ENCODE peak calls at places on chromosome 2, in ten cellular contexts. C is ascending aorta; I is stimulated activated naive CD4-positive, alpha-beta T cell treated with Interleukin-2 at 50 U/mL for 16 hours; P is NCI-H2227 treated with DMSO at 0.1 percent for 48 hours; D is GM23248; K is psoas muscle; L is mammary epithelial cell; J is left lobe of liver; H is GM19239; X is HFFc6. Q is an unnamed sample.

GRCh38 chr2:80326214-80326613 is 21.7 kb upstream of the LRRTM1 start:
- DNase-seq in C (no peak), I (no peak), P (peak), D (peak), K (no peak), L (no peak), J (no peak), H (no peak), X (peak), Q (peak)

GRCh38 chr2:188713961-188714360 is 260.2 kb upstream of the COL3A1 start:
- DNase-seq in C (no peak), I (no peak), P (no peak), D (no peak), K (no peak), L (no peak), J (no peak), H (no peak), X (no peak), Q (no peak)

GRCh38 chr2:205678743-205679142 is 3.6 kb upstream of the NRP2 start:
- DNase-seq in C (no peak), I (no peak), P (no peak), D (no peak), K (no peak), L (peak), J (no peak), H (no peak), X (no peak), Q (no peak)

GRCh38 chr2:214713080-214713830 is 96.2 kb downstream of the BARD1 start:
- DNase-seq in C (no peak), I (no peak), P (no peak), D (no peak), K (no peak), L (peak), J (peak), H (no peak), X (no peak), Q (no peak)

GRCh38 chr2:120820885-120821279 is 85.2 kb downstream of the GLI2 start:
- DNase-seq in C (no peak), I (no peak), P (no peak), D (peak), K (peak), L (no peak), J (no peak), H (no peak), X (peak), Q (no peak)

GRCh38 chr2:108268001-108268400 is 20.7 kb upstream of the SULT1C2 start:
- DNase-seq in C (no peak), I (no peak), P (no peak), D (peak), K (no peak), L (no peak), J (no peak), H (no peak), X (peak), Q (peak)

GRCh38 chr2:9565436-9566153 is 10.0 kb upstream of the ADAM17 start:
- DNase-seq in C (peak), I (no peak), P (peak), D (peak), K (peak), L (peak), J (no peak), H (no peak), X (peak), Q (peak)

GRCh38 chr2:64298161-64298560 is 153.9 kb upstream of the PELI1 start:
- DNase-seq in C (no peak), I (no peak), P (no peak), D (no peak), K (no peak), L (no peak), J (no peak), H (no peak), X (no peak), Q (no peak)

GRCh38 chr2:235500761-235501662 is 7.2 kb downstream of the AGAP1 start:
- DNase-seq in C (no peak), I (no peak), P (peak), D (peak), K (no peak), L (peak), J (no peak), H (no peak), X (peak), Q (no peak)

GRCh38 chr2:177551989-177552413 is 159.4 kb downstream of the AGPS start:
- DNase-seq in C (no peak), I (no peak), P (peak), D (peak), K (peak), L (no peak), J (no peak), H (no peak), X (no peak), Q (no peak)

GRCh38 chr2:126889071-126889470 is 9.6 kb upstream of the TEX51 start:
- DNase-seq in C (no peak), I (no peak), P (no peak), D (no peak), K (no peak), L (no peak), J (peak), H (no peak), X (no peak), Q (no peak)

GRCh38 chr2:217149087-217149660 is 289.3 kb upstream of the TNP1 start:
- DNase-seq in C (no peak), I (no peak), P (no peak), D (no peak), K (no peak), L (no peak), J (no peak), H (no peak), X (no peak), Q (no peak)

GRCh38 chr2:148545387-148546256 is 98.9 kb upstream of the EPC2 start:
- DNase-seq in C (no peak), I (peak), P (no peak), D (no peak), K (no peak), L (no peak), J (no peak), H (no peak), X (no peak), Q (no peak)